ENCODE peak calls at places on chromosomes 12 and 14, in four cellular contexts. X, O, W and K are unnamed samples.

GRCh38 chr12:9933966-9934365 is 1.8 kb upstream of the CLEC2A start:
- DNase-seq in X (no peak), O (no peak), W (no peak), K (no peak)

GRCh38 chr14:100391777-100392176 is 68.6 kb downstream of the SLC25A47 start:
- DNase-seq in X (no peak), O (no peak), W (peak; percentile 21), K (no peak)

GRCh38 chr12:54292931-54293241 is 7.9 kb downstream of the NFE2 start:
- DNase-seq in X (no peak), O (no peak), W (no peak), K (no peak)

GRCh38 chr12:71014180-71014785 is 93.7 kb upstream of the PTPRR start:
- DNase-seq in X (no peak), O (peak; percentile 19), W (no peak), K (peak; percentile 73)

GRCh38 chr12:110741371-110741770 is 1.3 kb downstream of the PPP1CC start:
- DNase-seq in X (no peak), O (peak; percentile 43), W (no peak), K (peak; percentile 20)

GRCh38 chr12:109793826-109794501 is 39.2 kb downstream of the TRPV4 start:
- DNase-seq in X (no peak), O (no peak), W (no peak), K (no peak)

GRCh38 chr14:99524804-99525698 is 43.8 kb downstream of the CCNK start:
- DNase-seq in X (no peak), O (peak; percentile 86), W (no peak), K (peak; percentile 46)

GRCh38 chr12:65540140-65540539 is 261.7 kb downstream of the MSRB3 start:
- DNase-seq in X (no peak), O (no peak), W (no peak), K (no peak)

GRCh38 chr12:105228494-105228893 is 7.5 kb downstream of the APPL2 start:
- DNase-seq in X (no peak), O (peak; percentile 83), W (no peak), K (peak; percentile 69)

GRCh38 chr14:64929003-64929337 is 13.6 kb downstream of the GPX2 start:
- DNase-seq in X (no peak), O (no peak), W (no peak), K (no peak)

GRCh38 chr12:123382684-123383083 is 1.2 kb upstream of the KMT5A start:
- DNase-seq in X (no peak), O (no peak), W (no peak), K (no peak)

GRCh38 chr14:24300326-24300980 is 803 bp downstream of the NOP9 start:
- DNase-seq in X (no peak), O (no peak), W (no peak), K (no peak)

GRCh38 chr14:100106661-100107112 is 41.5 kb downstream of the EVL start:
- DNase-seq in X (no peak), O (no peak), W (no peak), K (no peak)

GRCh38 chr12:10847701-10848100 is 1.6 kb downstream of the PRR4 start:
- DNase-seq in X (no peak), O (no peak), W (no peak), K (no peak)

GRCh38 chr14:95189400-95190162 is 32.3 kb upstream of the DICER1 start:
- DNase-seq in X (no peak), O (no peak), W (no peak), K (no peak)

GRCh38 chr12:124663771-124664366 is 96.5 kb upstream of the NCOR2 start:
- DNase-seq in X (no peak), O (no peak), W (no peak), K (no peak)

GRCh38 chr12:111446044-111446581 is 40.4 kb downstream of the SH2B3 start:
- DNase-seq in X (peak; percentile 65), O (peak; percentile 40), W (no peak), K (peak; percentile 64)